ENCODE peak calls at places on chromosomes 13 and 19, in four cellular contexts. One of them, this sample, is unnamed.

GRCh38 chr19:492091-492531 is 4.2 kb upstream of the MADCAM1 start:
- DNase-seq in esophagus muscularis mucosa: no peak
- DNase-seq in HL-60: no peak
- DNase-seq in prostate gland: no peak
- DNase-seq in this sample: no peak

GRCh38 chr19:41303941-41304340 is 6.0 kb upstream of the CCDC97 start:
- DNase-seq in HL-60: no peak
- DNase-seq in prostate gland: no peak
- DNase-seq in esophagus muscularis mucosa: no peak
- DNase-seq in this sample: no peak

GRCh38 chr13:67023088-67023893 is 206.8 kb downstream of the PCDH9 start:
- DNase-seq in prostate gland: no peak
- DNase-seq in esophagus muscularis mucosa: no peak
- DNase-seq in HL-60: no peak
- DNase-seq in this sample: peak

GRCh38 chr19:48770734-48771472 is 15.6 kb downstream of the FGF21 start:
- DNase-seq in HL-60: no peak
- DNase-seq in prostate gland: no peak
- DNase-seq in esophagus muscularis mucosa: no peak
- DNase-seq in this sample: no peak

GRCh38 chr13:18944501-18945068 is 237.0 kb downstream of the TUBA3C start:
- DNase-seq in HL-60: no peak
- DNase-seq in esophagus muscularis mucosa: no peak
- DNase-seq in prostate gland: no peak
- DNase-seq in this sample: no peak

GRCh38 chr13:106423530-106423929 is 111.9 kb downstream of the EFNB2 start:
- DNase-seq in prostate gland: no peak
- DNase-seq in HL-60: no peak
- DNase-seq in esophagus muscularis mucosa: peak
- DNase-seq in this sample: no peak

GRCh38 chr13:21078501-21078900 is 17.1 kb upstream of the LATS2 start:
- DNase-seq in prostate gland: no peak
- DNase-seq in esophagus muscularis mucosa: no peak
- DNase-seq in HL-60: no peak
- DNase-seq in this sample: no peak

GRCh38 chr13:51234676-51235075 is 12.5 kb downstream of the FAM124A start:
- DNase-seq in prostate gland: no peak
- DNase-seq in HL-60: no peak
- DNase-seq in esophagus muscularis mucosa: no peak
- DNase-seq in this sample: no peak

GRCh38 chr13:97648171-97648880 is 214.4 kb downstream of the RAP2A start:
- DNase-seq in prostate gland: no peak
- DNase-seq in HL-60: no peak
- DNase-seq in esophagus muscularis mucosa: no peak
- DNase-seq in this sample: no peak

GRCh38 chr19:16496613-16496983 is 404 bp downstream of the C19orf44 start:
- DNase-seq in prostate gland: no peak
- DNase-seq in esophagus muscularis mucosa: no peak
- DNase-seq in HL-60: no peak
- DNase-seq in this sample: no peak

GRCh38 chr13:113445791-113446487 is 7.3 kb downstream of the ADPRHL1 start:
- DNase-seq in HL-60: no peak
- DNase-seq in esophagus muscularis mucosa: no peak
- DNase-seq in prostate gland: no peak
- DNase-seq in this sample: no peak

GRCh38 chr19:34120846-34121639 is 51.3 kb upstream of the LSM14A start:
- DNase-seq in esophagus muscularis mucosa: no peak
- DNase-seq in prostate gland: no peak
- DNase-seq in HL-60: no peak
- DNase-seq in this sample: peak

GRCh38 chr13:112579310-112579843 is 8.6 kb downstream of the TUBGCP3 start:
- DNase-seq in HL-60: no peak
- DNase-seq in prostate gland: no peak
- DNase-seq in esophagus muscularis mucosa: peak
- DNase-seq in this sample: no peak

GRCh38 chr13:30308548-30308947 is 1.2 kb upstream of the KATNAL1 start:
- DNase-seq in prostate gland: no peak
- DNase-seq in HL-60: peak
- DNase-seq in esophagus muscularis mucosa: no peak
- DNase-seq in this sample: no peak

GRCh38 chr13:99985886-99986527 is 4.4 kb downstream of the ZIC2 start:
- DNase-seq in esophagus muscularis mucosa: peak
- DNase-seq in HL-60: no peak
- DNase-seq in prostate gland: no peak
- DNase-seq in this sample: no peak

GRCh38 chr13:48410199-48410598 is 2.7 kb downstream of the LPAR6 start:
- DNase-seq in prostate gland: no peak
- DNase-seq in HL-60: no peak
- DNase-seq in esophagus muscularis mucosa: no peak
- DNase-seq in this sample: no peak

GRCh38 chr19:10043286-10043927 is 30.1 kb downstream of the RDH8 start:
- DNase-seq in HL-60: no peak
- DNase-seq in esophagus muscularis mucosa: no peak
- DNase-seq in prostate gland: no peak
- DNase-seq in this sample: no peak

GRCh38 chr13:46804391-46804815 is 7.4 kb upstream of the ESD start:
- DNase-seq in esophagus muscularis mucosa: no peak
- DNase-seq in prostate gland: no peak
- DNase-seq in HL-60: no peak
- DNase-seq in this sample: no peak

GRCh38 chr19:44897835-44898234 is 6.8 kb downstream of the TOMM40 start:
- DNase-seq in esophagus muscularis mucosa: no peak
- DNase-seq in prostate gland: no peak
- DNase-seq in HL-60: no peak
- DNase-seq in this sample: no peak

GRCh38 chr13:99666146-99666805 is 165.0 kb downstream of the TM9SF2 start:
- DNase-seq in prostate gland: no peak
- DNase-seq in HL-60: no peak
- DNase-seq in esophagus muscularis mucosa: peak
- DNase-seq in this sample: no peak

GRCh38 chr19:53962887-53963435 is at the start of gene CACNG8:
- DNase-seq in prostate gland: no peak
- DNase-seq in HL-60: no peak
- DNase-seq in esophagus muscularis mucosa: no peak
- DNase-seq in this sample: no peak

GRCh38 chr19:50843701-50844221 is 10.4 kb upstream of the KLK15 start:
- DNase-seq in esophagus muscularis mucosa: no peak
- DNase-seq in prostate gland: no peak
- DNase-seq in HL-60: no peak
- DNase-seq in this sample: no peak

GRCh38 chr19:44662686-44663085 is 8.6 kb upstream of the CEACAM19 start:
- DNase-seq in prostate gland: no peak
- DNase-seq in HL-60: no peak
- DNase-seq in esophagus muscularis mucosa: no peak
- DNase-seq in this sample: no peak

GRCh38 chr13:110869805-110870706 is 44.8 kb downstream of the ANKRD10 start:
- DNase-seq in HL-60: peak
- DNase-seq in esophagus muscularis mucosa: peak
- DNase-seq in prostate gland: peak
- DNase-seq in this sample: no peak
- TF ChIP-seq POLR2AphosphoS5 in HL-60: no peak
- TF ChIP-seq POLR2AphosphoS5 in esophagus muscularis mucosa: peak
- TF ChIP-seq POLR2AphosphoS5 in prostate gland: peak
- TF ChIP-seq POLR2AphosphoS5 in this sample: no peak

GRCh38 chr13:28867564-28867963 is 47.4 kb downstream of the MTUS2 start:
- DNase-seq in esophagus muscularis mucosa: no peak
- DNase-seq in HL-60: no peak
- DNase-seq in prostate gland: no peak
- DNase-seq in this sample: no peak

GRCh38 chr13:28866932-28867331 is 46.8 kb downstream of the MTUS2 start:
- DNase-seq in HL-60: no peak
- DNase-seq in esophagus muscularis mucosa: no peak
- DNase-seq in prostate gland: no peak
- DNase-seq in this sample: no peak

DNA sequence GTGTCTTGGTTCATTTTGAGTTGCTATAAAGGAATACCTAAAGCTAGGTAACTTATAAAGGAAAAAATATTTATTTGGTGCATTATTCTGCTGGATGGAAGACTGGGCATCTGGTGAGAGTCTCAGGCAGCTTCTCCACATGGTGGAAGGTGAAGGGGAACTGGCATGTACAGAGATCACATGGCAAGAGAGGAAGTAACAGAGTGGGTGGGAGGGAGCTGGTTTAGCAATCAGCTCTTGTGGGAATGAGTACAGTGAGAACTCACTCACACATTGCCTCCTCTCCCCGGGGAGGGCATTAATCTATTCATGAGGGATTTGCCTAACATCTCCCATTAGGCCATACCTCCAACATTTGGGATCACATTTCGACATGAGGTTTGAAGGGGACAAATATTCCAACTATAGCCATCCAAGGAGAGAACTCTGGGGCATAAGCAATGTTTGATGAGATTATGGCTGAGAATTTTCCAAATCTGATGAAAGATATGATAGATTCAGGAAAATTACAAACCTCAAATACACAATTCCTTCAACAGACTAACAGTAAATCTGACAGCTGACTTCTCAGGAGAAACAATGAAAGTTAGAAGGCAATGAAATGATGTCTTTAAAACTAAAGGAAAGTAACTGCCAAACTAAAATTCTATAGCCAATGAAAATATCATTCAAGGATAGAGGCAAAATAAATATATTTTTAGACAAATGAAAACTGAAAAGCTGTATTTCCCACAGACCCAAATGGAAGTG is 52.5 kb downstream of the MTUS2 start:
- DNase-seq in prostate gland: no peak
- DNase-seq in HL-60: peak
- DNase-seq in esophagus muscularis mucosa: no peak
- DNase-seq in this sample: no peak
- TF ChIP-seq POLR2AphosphoS5 in prostate gland: no peak
- TF ChIP-seq POLR2AphosphoS5 in HL-60: no peak
- TF ChIP-seq POLR2AphosphoS5 in esophagus muscularis mucosa: no peak
- TF ChIP-seq POLR2AphosphoS5 in this sample: no peak

GRCh38 chr19:29694166-29694565 is 20.9 kb downstream of the C19orf12 start:
- DNase-seq in HL-60: no peak
- DNase-seq in esophagus muscularis mucosa: no peak
- DNase-seq in prostate gland: no peak
- DNase-seq in this sample: no peak
- TF ChIP-seq POLR2AphosphoS5 in HL-60: no peak
- TF ChIP-seq POLR2AphosphoS5 in esophagus muscularis mucosa: no peak
- TF ChIP-seq POLR2AphosphoS5 in prostate gland: no peak
- TF ChIP-seq POLR2AphosphoS5 in this sample: no peak

GRCh38 chr13:27257648-27258253 is 6.4 kb downstream of the RPL21 start:
- DNase-seq in HL-60: no peak
- DNase-seq in prostate gland: no peak
- DNase-seq in esophagus muscularis mucosa: no peak
- DNase-seq in this sample: no peak

GRCh38 chr13:27261376-27261775 is 9.3 kb upstream of the RASL11A start:
- DNase-seq in HL-60: no peak
- DNase-seq in prostate gland: no peak
- DNase-seq in esophagus muscularis mucosa: no peak
- DNase-seq in this sample: peak

GRCh38 chr13:27257233-27257568 is 5.8 kb downstream of the RPL21 start:
- DNase-seq in prostate gland: no peak
- DNase-seq in esophagus muscularis mucosa: no peak
- DNase-seq in HL-60: no peak
- DNase-seq in this sample: no peak

GRCh38 chr13:27259831-27260230 is 8.5 kb downstream of the RPL21 start:
- DNase-seq in HL-60: no peak
- DNase-seq in prostate gland: no peak
- DNase-seq in esophagus muscularis mucosa: no peak
- DNase-seq in this sample: no peak

DNA sequence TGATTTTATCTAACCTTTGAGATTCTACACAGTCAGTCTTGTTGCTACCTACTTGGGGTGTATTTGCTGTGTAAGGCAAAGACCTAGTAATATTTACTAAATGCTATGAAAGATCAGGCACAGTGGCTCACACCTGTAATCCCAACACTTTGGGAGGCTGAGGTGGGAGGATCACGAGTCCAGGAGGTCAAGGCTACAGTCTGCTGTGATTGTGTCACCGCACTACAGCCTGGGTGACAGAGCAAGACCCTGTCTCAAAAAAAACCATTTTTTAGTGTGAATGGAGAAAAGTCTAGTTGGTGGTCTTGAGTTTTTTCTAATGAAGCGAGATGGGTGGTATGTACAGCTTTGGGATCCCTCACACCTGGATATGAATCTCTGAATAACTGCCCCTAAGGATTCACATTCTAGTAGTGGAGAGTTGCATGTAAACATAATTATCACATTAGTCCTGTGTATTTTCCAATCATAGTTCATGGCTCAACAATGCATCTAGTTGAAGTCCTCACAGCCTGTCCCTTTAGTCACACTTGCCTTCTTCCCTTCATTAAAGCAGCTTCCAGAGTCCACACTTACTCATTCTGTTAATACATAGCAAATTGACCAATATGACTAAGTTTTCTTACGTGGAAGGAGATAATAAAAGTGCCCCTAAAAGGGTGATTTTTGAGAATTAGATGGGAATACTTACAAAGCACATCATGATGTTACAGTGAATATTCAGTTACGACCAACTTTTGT is 7.4 kb downstream of the RPL21 start:
- DNase-seq in HL-60: no peak
- DNase-seq in esophagus muscularis mucosa: no peak
- DNase-seq in prostate gland: no peak
- DNase-seq in this sample: no peak
- TF ChIP-seq POLR2AphosphoS5 in HL-60: peak
- TF ChIP-seq POLR2AphosphoS5 in esophagus muscularis mucosa: no peak
- TF ChIP-seq POLR2AphosphoS5 in prostate gland: no peak
- TF ChIP-seq POLR2AphosphoS5 in this sample: no peak